ENCODE peak calls at places on chromosomes 6 and 20, in nine cellular contexts. W is NCI-H774; F is hypothalamus; N is NB4; M is progenitor cell of endocrine pancreas; E is HEK293T; H is T follicular helper cell; A is naive thymus-derived CD8-positive, alpha-beta T cell; K is cardiac fibroblast. B is an unnamed sample.

GRCh38 chr6:127484207-127484858 is 25.1 kb upstream of the KIAA0408 start:
- DNase-seq in F (no peak), N (peak; percentile 45), H (no peak), K (peak; percentile 80), W (no peak), E (no peak), M (no peak), A (no peak), B (peak; percentile 50)

GRCh38 chr6:3226422-3227362 is 761 bp downstream of the TUBB2B start:
- DNase-seq in N (peak; percentile 68), M (peak; percentile 46), F (peak; percentile 56), E (peak; percentile 66), K (no peak), A (peak; percentile 15), W (peak; percentile 59), H (no peak), B (peak; percentile 53)

GRCh38 chr6:166307082-166307980 is 861 bp downstream of the PRR18 start:
- DNase-seq in K (no peak), A (no peak), H (peak; percentile 7), M (peak; percentile 32), E (no peak), W (peak; percentile 60), N (no peak), F (no peak), B (no peak)

GRCh38 chr20:48898210-48898609 is 23.3 kb upstream of the ARFGEF2 start:
- DNase-seq in W (no peak), H (no peak), K (peak; percentile 46), F (no peak), E (no peak), M (no peak), A (no peak), N (no peak), B (peak; percentile 40)

GRCh38 chr6:116012471-116012949 is 48.2 kb downstream of the FRK start:
- DNase-seq in A (no peak), K (no peak), H (no peak), F (no peak), W (no peak), N (no peak), M (no peak), E (no peak), B (peak; percentile 93)

GRCh38 chr6:44548319-44548718 is 160.8 kb downstream of the CDC5L start:
- DNase-seq in A (no peak), K (no peak), F (no peak), M (no peak), E (no peak), H (no peak), W (no peak), N (no peak), B (no peak)

GRCh38 chr20:56205350-56205749 is 43.2 kb upstream of the MC3R start:
- DNase-seq in K (no peak), E (no peak), N (no peak), H (no peak), M (no peak), A (no peak), W (no peak), F (no peak), B (no peak)

GRCh38 chr6:40629463-40629862 is 42.3 kb upstream of the LRFN2 start:
- DNase-seq in F (no peak), M (no peak), N (no peak), W (no peak), H (no peak), K (no peak), A (no peak), E (no peak), B (no peak)

GRCh38 chr6:158418501-158418900 is 106.2 kb downstream of the TULP4 start:
- DNase-seq in K (peak; percentile 78), H (no peak), E (no peak), A (no peak), F (no peak), M (no peak), W (no peak), N (no peak), B (peak; percentile 87)

GRCh38 chr6:6503186-6503585 is 85.3 kb upstream of the LY86 start:
- DNase-seq in M (no peak), W (no peak), F (no peak), K (no peak), E (no peak), H (no peak), N (no peak), A (no peak), B (no peak)

GRCh38 chr6:51099201-51099600 is 280.5 kb downstream of the TFAP2B start:
- DNase-seq in E (no peak), F (no peak), M (no peak), W (no peak), A (no peak), K (no peak), H (no peak), N (no peak), B (no peak)

GRCh38 chr6:157754351-157754750 is 68.7 kb upstream of the SNX9 start:
- DNase-seq in A (no peak), F (no peak), N (no peak), H (no peak), K (no peak), E (no peak), M (no peak), W (no peak), B (no peak)

GRCh38 chr6:79789843-79790242 is 157.5 kb downstream of the ELOVL4 start:
- DNase-seq in N (no peak), M (no peak), W (no peak), A (no peak), H (no peak), F (no peak), K (no peak), E (no peak), B (no peak)

GRCh38 chr6:84522135-84522535 is 242.3 kb downstream of the TBX18 start:
- DNase-seq in H (no peak), K (peak; percentile 95), W (no peak), M (no peak), E (no peak), N (no peak), F (no peak), A (no peak), B (peak; percentile 97)

GRCh38 chr6:4894049-4894448 is 109.8 kb downstream of the RPP40 start:
- DNase-seq in K (no peak), E (no peak), M (no peak), H (no peak), F (no peak), W (no peak), A (no peak), N (no peak), B (no peak)

GRCh38 chr6:41073968-41074691 is 1.4 kb downstream of the NFYA start:
- DNase-seq in K (peak; percentile 25), W (no peak), F (no peak), E (no peak), N (peak; percentile 52), A (no peak), M (no peak), H (no peak), B (peak; percentile 57)

GRCh38 chr6:145903356-145904102 is 60.6 kb downstream of the SHPRH start:
- DNase-seq in M (no peak), H (no peak), F (no peak), E (no peak), K (peak; percentile 30), N (no peak), A (no peak), W (no peak), B (peak; percentile 40)

GRCh38 chr20:22630698-22631097 is 46.3 kb upstream of the FOXA2 start:
- DNase-seq in N (no peak), E (no peak), A (no peak), W (peak; percentile 83), K (no peak), H (no peak), M (no peak), F (no peak), B (no peak)

GRCh38 chr6:92110390-92110789 is 1309.0 kb downstream of the EPHA7 start:
- DNase-seq in M (no peak), H (no peak), E (no peak), N (no peak), W (peak; percentile 94), A (no peak), K (no peak), F (no peak), B (peak; percentile 12)

GRCh38 chr20:63121749-63122405 is 94.1 kb downstream of the YTHDF1 start:
- DNase-seq in M (no peak), A (no peak), F (no peak), E (no peak), W (no peak), N (no peak), H (no peak), K (no peak), B (no peak)

GRCh38 chr20:34871320-34871926 is 1.2 kb downstream of the GGT7 start:
- DNase-seq in A (no peak), E (no peak), F (no peak), W (no peak), H (no peak), N (no peak), K (no peak), M (no peak), B (no peak)

GRCh38 chr6:159819932-159820640 is 20.0 kb downstream of the PNLDC1 start:
- DNase-seq in E (no peak), W (no peak), A (no peak), M (no peak), F (no peak), N (peak; percentile 95), K (no peak), H (peak; percentile 18), B (no peak)

GRCh38 chr6:34202329-34203201 is 34.1 kb upstream of the HMGA1 start:
- DNase-seq in E (no peak), H (no peak), F (no peak), M (no peak), W (peak; percentile 12), N (no peak), A (no peak), K (no peak), B (no peak)

GRCh38 chr20:63409066-63409833 is 48.1 kb upstream of the CHRNA4 start:
- DNase-seq in W (no peak), H (no peak), F (no peak), N (no peak), A (no peak), K (no peak), M (no peak), E (no peak), B (no peak)

GRCh38 chr20:10846831-10847230 is 173.0 kb upstream of the JAG1 start:
- DNase-seq in N (no peak), K (no peak), A (no peak), W (no peak), H (no peak), F (no peak), E (no peak), M (no peak), B (no peak)

GRCh38 chr6:82205793-82206425 is 41.6 kb downstream of the IBTK start:
- DNase-seq in E (peak; percentile 4), H (no peak), N (no peak), A (no peak), F (no peak), K (peak; percentile 28), M (no peak), W (peak; percentile 41), B (peak; percentile 93)

GRCh38 chr20:24235224-24235735 is 234.1 kb upstream of the SYNDIG1 start:
- DNase-seq in F (no peak), A (no peak), W (no peak), K (no peak), M (no peak), E (no peak), H (no peak), N (no peak), B (no peak)

GRCh38 chr6:97865612-97866011 is 582.6 kb upstream of the MMS22L start:
- DNase-seq in A (no peak), E (no peak), K (no peak), F (no peak), W (no peak), N (no peak), H (no peak), M (no peak), B (no peak)

GRCh38 chr6:115796061-115796460 is 264.6 kb downstream of the FRK start:
- DNase-seq in E (peak; percentile 33), M (no peak), F (no peak), W (no peak), N (no peak), A (no peak), K (no peak), H (no peak), B (no peak)

GRCh38 chr6:107473660-107474059 is 14.3 kb upstream of the PDSS2 start:
- DNase-seq in M (no peak), H (no peak), W (no peak), F (no peak), E (no peak), N (no peak), A (no peak), K (no peak), B (no peak)

GRCh38 chr6:15946701-15947390 is 182.0 kb upstream of the MYLIP start:
- DNase-seq in F (no peak), K (no peak), E (no peak), N (no peak), A (no peak), H (no peak), M (no peak), W (no peak), B (no peak)

B was measured in amniotic epithelial cell.